ENCODE peak calls at places on chromosomes 13 and 19, in seven cellular contexts. One of them, this sample, is unnamed.
A peak's percentile ranks its signal among the peaks of the same experiment; 100 is the strongest.

GRCh38 chr13:34913040-34913439 is 29.0 kb upstream of the NBEA start:
- DNase-seq in HepG2: no peak
- DNase-seq in mammary epithelial cell: no peak
- DNase-seq in fibroblast of lung: peak; percentile 2
- DNase-seq in GM23248: peak; percentile 39
- DNase-seq in H1: peak; percentile 38
- DNase-seq in hepatocyte: peak; percentile 34
- DNase-seq in this sample: peak; percentile 47

GRCh38 chr13:110287031-110287828 is 19.7 kb downstream of the COL4A1 start:
- DNase-seq in HepG2: no peak
- DNase-seq in mammary epithelial cell: peak; percentile 75
- DNase-seq in fibroblast of lung: no peak
- DNase-seq in GM23248: no peak
- DNase-seq in H1: no peak
- DNase-seq in hepatocyte: no peak
- DNase-seq in this sample: no peak

GRCh38 chr13:95100525-95101121 is 200.6 kb downstream of the ABCC4 start:
- DNase-seq in HepG2: peak; percentile 41
- DNase-seq in mammary epithelial cell: peak; percentile 64
- DNase-seq in fibroblast of lung: peak; percentile 47
- DNase-seq in GM23248: peak; percentile 63
- DNase-seq in H1: no peak
- DNase-seq in hepatocyte: no peak
- DNase-seq in this sample: no peak

GRCh38 chr19:13920940-13921744 is 15.1 kb downstream of the CC2D1A start:
- DNase-seq in HepG2: peak; percentile 57
- DNase-seq in mammary epithelial cell: peak; percentile 51
- DNase-seq in fibroblast of lung: peak; percentile 48
- DNase-seq in GM23248: peak; percentile 73
- DNase-seq in H1: no peak
- DNase-seq in hepatocyte: no peak
- DNase-seq in this sample: peak; percentile 90

GRCh38 chr13:99980201-99981114 is 1.1 kb upstream of the ZIC2 start:
- DNase-seq in HepG2: no peak
- DNase-seq in mammary epithelial cell: peak; percentile 76
- DNase-seq in fibroblast of lung: peak; percentile 51
- DNase-seq in GM23248: peak; percentile 86
- DNase-seq in H1: no peak
- DNase-seq in hepatocyte: peak; percentile 81
- DNase-seq in this sample: peak; percentile 67

GRCh38 chr13:106418556-106418955 is 116.9 kb downstream of the EFNB2 start:
- DNase-seq in HepG2: no peak
- DNase-seq in mammary epithelial cell: peak; percentile 16
- DNase-seq in fibroblast of lung: peak; percentile 71
- DNase-seq in GM23248: peak; percentile 93
- DNase-seq in H1: no peak
- DNase-seq in hepatocyte: peak; percentile 23
- DNase-seq in this sample: no peak

GRCh38 chr13:67383358-67383757 is 153.2 kb upstream of the PCDH9 start:
- DNase-seq in HepG2: peak; percentile 1
- DNase-seq in mammary epithelial cell: no peak
- DNase-seq in fibroblast of lung: peak; percentile 75
- DNase-seq in GM23248: no peak
- DNase-seq in H1: no peak
- DNase-seq in hepatocyte: peak; percentile 18
- DNase-seq in this sample: no peak

GRCh38 chr13:109323338-109323737 is 463.0 kb downstream of the IRS2 start:
- DNase-seq in HepG2: no peak
- DNase-seq in mammary epithelial cell: no peak
- DNase-seq in fibroblast of lung: no peak
- DNase-seq in GM23248: peak; percentile 18
- DNase-seq in H1: no peak
- DNase-seq in hepatocyte: no peak
- DNase-seq in this sample: no peak

GRCh38 chr13:73303858-73304257 is 245.1 kb downstream of the KLF5 start:
- DNase-seq in HepG2: no peak
- DNase-seq in mammary epithelial cell: peak; percentile 92
- DNase-seq in fibroblast of lung: no peak
- DNase-seq in GM23248: peak; percentile 79
- DNase-seq in H1: peak; percentile 13
- DNase-seq in hepatocyte: no peak
- DNase-seq in this sample: no peak

GRCh38 chr13:97567510-97568243 is 133.7 kb downstream of the RAP2A start:
- DNase-seq in HepG2: peak; percentile 54
- DNase-seq in mammary epithelial cell: peak; percentile 61
- DNase-seq in fibroblast of lung: peak; percentile 26
- DNase-seq in GM23248: peak; percentile 53
- DNase-seq in H1: no peak
- DNase-seq in hepatocyte: peak; percentile 80
- DNase-seq in this sample: no peak

GRCh38 chr19:5578094-5578846 is 10.5 kb upstream of the TINCR start:
- DNase-seq in HepG2: peak; percentile 38
- DNase-seq in mammary epithelial cell: peak; percentile 35
- DNase-seq in fibroblast of lung: peak; percentile 40
- DNase-seq in GM23248: peak; percentile 71
- DNase-seq in H1: no peak
- DNase-seq in hepatocyte: peak; percentile 85
- DNase-seq in this sample: peak; percentile 91

GRCh38 chr19:7480222-7480974 is 8.4 kb downstream of the PEX11G start:
- DNase-seq in HepG2: no peak
- DNase-seq in mammary epithelial cell: no peak
- DNase-seq in fibroblast of lung: no peak
- DNase-seq in GM23248: no peak
- DNase-seq in H1: no peak
- DNase-seq in hepatocyte: no peak
- DNase-seq in this sample: no peak

GRCh38 chr19:39937094-39937493 is 2.7 kb upstream of the FCGBP start:
- DNase-seq in HepG2: no peak
- DNase-seq in mammary epithelial cell: no peak
- DNase-seq in fibroblast of lung: no peak
- DNase-seq in GM23248: no peak
- DNase-seq in H1: no peak
- DNase-seq in hepatocyte: no peak
- DNase-seq in this sample: no peak

GRCh38 chr19:41408256-41408655 is 10.6 kb downstream of the BCKDHA start:
- DNase-seq in HepG2: no peak
- DNase-seq in mammary epithelial cell: no peak
- DNase-seq in fibroblast of lung: no peak
- DNase-seq in GM23248: no peak
- DNase-seq in H1: no peak
- DNase-seq in hepatocyte: no peak
- DNase-seq in this sample: peak; percentile 76

GRCh38 chr19:39310558-39311311 is 9.9 kb downstream of the LRFN1 start:
- DNase-seq in HepG2: no peak
- DNase-seq in mammary epithelial cell: no peak
- DNase-seq in fibroblast of lung: no peak
- DNase-seq in GM23248: peak; percentile 22
- DNase-seq in H1: no peak
- DNase-seq in hepatocyte: no peak
- DNase-seq in this sample: peak; percentile 79

DNA sequence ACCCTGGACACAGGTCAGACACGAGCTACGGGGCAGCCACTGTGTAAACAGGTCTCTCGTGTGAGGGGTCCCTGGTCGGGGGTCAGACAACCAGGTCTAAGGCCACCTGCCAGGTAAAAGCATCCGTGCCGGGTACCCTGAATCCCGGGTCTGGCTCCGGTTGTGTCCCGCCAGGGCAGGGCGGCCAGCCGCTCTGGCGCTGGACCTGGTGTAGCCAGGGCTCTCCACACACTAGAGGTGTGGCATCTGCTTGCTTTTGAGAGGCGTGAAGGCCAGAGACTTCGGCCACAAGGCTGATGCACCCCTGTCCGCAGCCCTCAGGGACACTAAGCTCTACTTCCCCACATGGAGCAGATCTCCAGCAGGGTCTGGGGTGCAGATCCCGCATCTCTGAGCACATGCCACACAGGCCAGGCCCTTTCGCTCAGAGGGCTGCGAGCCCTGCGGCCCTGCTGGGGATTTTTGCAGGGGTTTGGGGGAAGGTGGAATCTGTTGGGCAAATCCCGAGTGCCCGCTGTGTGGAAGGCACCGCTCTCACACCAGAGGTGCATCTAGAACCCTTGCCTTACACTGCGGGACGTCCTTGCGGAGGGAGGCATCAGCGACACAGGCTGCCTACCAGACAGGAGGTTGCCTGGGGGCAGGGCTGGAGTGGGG is 13.8 kb upstream of the TIMM13 start:
- DNase-seq in HepG2: no peak
- DNase-seq in mammary epithelial cell: no peak
- DNase-seq in fibroblast of lung: no peak
- DNase-seq in GM23248: no peak
- DNase-seq in H1: no peak
- DNase-seq in hepatocyte: no peak
- DNase-seq in this sample: no peak
- H3K79me2 ChIP-seq in HepG2: peaks cover 9% of the 10 kb centered on the region
- H3K79me2 ChIP-seq in mammary epithelial cell: peaks cover 81% of the 10 kb centered on the region
- H3K79me2 ChIP-seq in fibroblast of lung: peaks cover 48% of the 10 kb centered on the region
- H3K79me2 ChIP-seq in GM23248: peaks cover 63% of the 10 kb centered on the region
- H3K79me2 ChIP-seq in H1: peaks cover 29% of the 10 kb centered on the region
- H3K79me2 ChIP-seq in hepatocyte: peaks cover 2% of the 10 kb centered on the region
- H3K79me2 ChIP-seq in this sample: peaks cover 43% of the 10 kb centered on the region

GRCh38 chr13:41061075-41061913 is at the start of gene WBP4:
- DNase-seq in HepG2: peak; percentile 89
- DNase-seq in mammary epithelial cell: peak; percentile 97
- DNase-seq in fibroblast of lung: peak; percentile 98
- DNase-seq in GM23248: peak; percentile 99
- DNase-seq in H1: peak; percentile 90
- DNase-seq in hepatocyte: peak; percentile 97
- DNase-seq in this sample: peak; percentile 96
- H3K79me2 ChIP-seq in HepG2: peaks cover 75% of the 10 kb centered on the region
- H3K79me2 ChIP-seq in mammary epithelial cell: peaks cover 80% of the 10 kb centered on the region
- H3K79me2 ChIP-seq in fibroblast of lung: peaks cover 63% of the 10 kb centered on the region
- H3K79me2 ChIP-seq in GM23248: peaks cover 67% of the 10 kb centered on the region
- H3K79me2 ChIP-seq in H1: peaks cover 52% of the 10 kb centered on the region
- H3K79me2 ChIP-seq in hepatocyte: peaks cover 70% of the 10 kb centered on the region
- H3K79me2 ChIP-seq in this sample: peaks cover 27% of the 10 kb centered on the region

GRCh38 chr13:19590423-19590822 is 29.1 kb upstream of the TPTE2 start:
- DNase-seq in HepG2: no peak
- DNase-seq in mammary epithelial cell: no peak
- DNase-seq in fibroblast of lung: no peak
- DNase-seq in GM23248: no peak
- DNase-seq in H1: no peak
- DNase-seq in hepatocyte: no peak
- DNase-seq in this sample: no peak
- H3K79me2 ChIP-seq in HepG2: no peaks in the 10 kb centered on the region
- H3K79me2 ChIP-seq in mammary epithelial cell: no peaks in the 10 kb centered on the region
- H3K79me2 ChIP-seq in fibroblast of lung: no peaks in the 10 kb centered on the region
- H3K79me2 ChIP-seq in GM23248: no peaks in the 10 kb centered on the region
- H3K79me2 ChIP-seq in H1: no peaks in the 10 kb centered on the region
- H3K79me2 ChIP-seq in hepatocyte: no peaks in the 10 kb centered on the region
- H3K79me2 ChIP-seq in this sample: no peaks in the 10 kb centered on the region

GRCh38 chr13:50082426-50083283 is 67.4 kb downstream of the KCNRG start:
- DNase-seq in HepG2: peak; percentile 94
- DNase-seq in mammary epithelial cell: peak; percentile 88
- DNase-seq in fibroblast of lung: peak; percentile 69
- DNase-seq in GM23248: peak; percentile 88
- DNase-seq in H1: no peak
- DNase-seq in hepatocyte: peak; percentile 94
- DNase-seq in this sample: peak; percentile 94
- H3K79me2 ChIP-seq in HepG2: peaks cover 88% of the 10 kb centered on the region
- H3K79me2 ChIP-seq in mammary epithelial cell: peaks cover 92% of the 10 kb centered on the region
- H3K79me2 ChIP-seq in fibroblast of lung: peaks cover 73% of the 10 kb centered on the region
- H3K79me2 ChIP-seq in GM23248: peaks cover 81% of the 10 kb centered on the region
- H3K79me2 ChIP-seq in H1: peaks cover 42% of the 10 kb centered on the region
- H3K79me2 ChIP-seq in hepatocyte: peaks cover 62% of the 10 kb centered on the region
- H3K79me2 ChIP-seq in this sample: peaks cover 91% of the 10 kb centered on the region

GRCh38 chr13:29799041-29799440 is 51.4 kb downstream of the UBL3 start:
- DNase-seq in HepG2: no peak
- DNase-seq in mammary epithelial cell: no peak
- DNase-seq in fibroblast of lung: no peak
- DNase-seq in GM23248: no peak
- DNase-seq in H1: no peak
- DNase-seq in hepatocyte: no peak
- DNase-seq in this sample: no peak
- H3K79me2 ChIP-seq in HepG2: peaks cover 10% of the 10 kb centered on the region
- H3K79me2 ChIP-seq in mammary epithelial cell: peaks cover 51% of the 10 kb centered on the region
- H3K79me2 ChIP-seq in fibroblast of lung: peaks cover 8% of the 10 kb centered on the region
- H3K79me2 ChIP-seq in GM23248: peaks cover 100% of the 10 kb centered on the region
- H3K79me2 ChIP-seq in H1: peaks cover 74% of the 10 kb centered on the region
- H3K79me2 ChIP-seq in hepatocyte: peaks cover 100% of the 10 kb centered on the region
- H3K79me2 ChIP-seq in this sample: no peaks in the 10 kb centered on the region

DNA sequence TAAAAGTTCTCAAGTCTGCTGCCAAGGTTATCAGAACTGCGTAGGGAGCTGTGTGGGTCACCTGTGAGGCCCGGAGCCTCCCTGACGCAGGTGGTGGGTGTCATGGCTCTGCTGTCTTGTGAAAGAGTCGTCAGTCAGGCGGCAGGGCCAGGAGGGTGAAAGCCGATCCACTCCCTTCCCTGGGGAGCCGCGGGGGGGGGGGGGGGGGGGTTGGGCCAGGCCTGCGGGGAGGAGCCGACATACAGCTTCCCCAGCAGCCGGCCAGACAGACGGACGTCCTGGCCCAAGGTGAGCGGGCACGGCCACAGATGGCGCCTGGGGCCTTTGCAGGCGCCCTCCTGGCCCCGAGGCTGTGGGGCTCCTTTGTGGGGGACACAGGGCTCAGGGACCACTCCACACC is 12.4 kb downstream of the SBNO2 start:
- DNase-seq in HepG2: no peak
- DNase-seq in mammary epithelial cell: peak; percentile 78
- DNase-seq in fibroblast of lung: no peak
- DNase-seq in GM23248: peak; percentile 45
- DNase-seq in H1: no peak
- DNase-seq in hepatocyte: no peak
- DNase-seq in this sample: peak; percentile 87
- H3K79me2 ChIP-seq in HepG2: peaks cover 7% of the 10 kb centered on the region
- H3K79me2 ChIP-seq in mammary epithelial cell: peaks cover 93% of the 10 kb centered on the region
- H3K79me2 ChIP-seq in fibroblast of lung: peaks cover 72% of the 10 kb centered on the region
- H3K79me2 ChIP-seq in GM23248: peaks cover 77% of the 10 kb centered on the region
- H3K79me2 ChIP-seq in H1: peaks cover 9% of the 10 kb centered on the region
- H3K79me2 ChIP-seq in hepatocyte: peaks cover 31% of the 10 kb centered on the region
- H3K79me2 ChIP-seq in this sample: peaks cover 32% of the 10 kb centered on the region

DNA sequence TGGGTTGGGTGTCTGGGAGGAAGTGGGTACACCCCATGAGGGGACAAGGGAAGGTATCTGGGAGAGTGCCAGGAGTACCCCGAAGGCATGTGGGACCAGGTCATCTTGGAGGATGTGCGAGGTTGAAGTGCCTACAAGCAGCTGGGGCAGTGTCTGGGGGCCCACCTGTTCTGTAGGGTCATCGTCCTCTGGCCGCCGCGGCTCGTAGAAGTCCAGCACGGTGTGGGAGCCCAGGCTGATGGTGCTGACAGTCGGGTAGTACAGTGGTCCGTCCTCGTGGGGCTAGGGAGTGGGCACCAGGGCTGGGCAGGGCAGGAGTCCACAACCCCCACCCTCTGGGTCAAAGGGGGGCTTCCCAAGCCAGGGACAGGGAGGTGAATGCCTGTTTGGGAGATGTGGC is 1.8 kb upstream of the SYNE4 start:
- DNase-seq in HepG2: no peak
- DNase-seq in mammary epithelial cell: no peak
- DNase-seq in fibroblast of lung: no peak
- DNase-seq in GM23248: no peak
- DNase-seq in H1: no peak
- DNase-seq in hepatocyte: no peak
- DNase-seq in this sample: no peak
- H3K79me2 ChIP-seq in HepG2: peaks cover 17% of the 10 kb centered on the region
- H3K79me2 ChIP-seq in mammary epithelial cell: peaks cover 19% of the 10 kb centered on the region
- H3K79me2 ChIP-seq in fibroblast of lung: peaks cover 4% of the 10 kb centered on the region
- H3K79me2 ChIP-seq in GM23248: peaks cover 14% of the 10 kb centered on the region
- H3K79me2 ChIP-seq in H1: peaks cover 5% of the 10 kb centered on the region
- H3K79me2 ChIP-seq in hepatocyte: peaks cover 15% of the 10 kb centered on the region
- H3K79me2 ChIP-seq in this sample: peaks cover 23% of the 10 kb centered on the region

This sample was measured in Karpas-422.